ENCODE peak calls at places on chromosomes 4 and X, in six cellular contexts. One of them, this sample, is unnamed.

GRCh38 chrX:51641421-51642021 is 22.8 kb upstream of the CENPVL3 start:
- DNase-seq in astrocyte of the cerebellum: peak; percentile 36
- DNase-seq in transverse colon: no peak
- DNase-seq in kidney epithelial cell: peak; percentile 1
- DNase-seq in stomach: no peak
- DNase-seq in lower lobe of right lung: no peak
- DNase-seq in this sample: peak; percentile 13

GRCh38 chr4:180751009-180751408 is 1492.2 kb upstream of the TENM3 start:
- DNase-seq in astrocyte of the cerebellum: peak; percentile 12
- DNase-seq in lower lobe of right lung: no peak
- DNase-seq in stomach: no peak
- DNase-seq in kidney epithelial cell: peak; percentile 14
- DNase-seq in transverse colon: no peak
- DNase-seq in this sample: peak; percentile 74

GRCh38 chr4:1408418-1408817 is 2.2 kb upstream of the NKX1-1 start:
- DNase-seq in stomach: peak; percentile 19
- DNase-seq in astrocyte of the cerebellum: no peak
- DNase-seq in lower lobe of right lung: peak; percentile 29
- DNase-seq in transverse colon: no peak
- DNase-seq in kidney epithelial cell: no peak
- DNase-seq in this sample: no peak

GRCh38 chrX:9072281-9072680 is 38.4 kb upstream of the FAM9B start:
- DNase-seq in transverse colon: no peak
- DNase-seq in stomach: no peak
- DNase-seq in astrocyte of the cerebellum: no peak
- DNase-seq in lower lobe of right lung: no peak
- DNase-seq in kidney epithelial cell: no peak
- DNase-seq in this sample: no peak

GRCh38 chr4:115780268-115780667 is 666.8 kb upstream of the NDST4 start:
- DNase-seq in astrocyte of the cerebellum: no peak
- DNase-seq in kidney epithelial cell: no peak
- DNase-seq in transverse colon: no peak
- DNase-seq in lower lobe of right lung: no peak
- DNase-seq in stomach: no peak
- DNase-seq in this sample: no peak

GRCh38 chrX:54807524-54808108 is at the start of gene MAGED2:
- DNase-seq in transverse colon: peak; percentile 33
- DNase-seq in astrocyte of the cerebellum: no peak
- DNase-seq in lower lobe of right lung: no peak
- DNase-seq in kidney epithelial cell: no peak
- DNase-seq in stomach: no peak
- DNase-seq in this sample: no peak

GRCh38 chr4:5036239-5036638 is 15.0 kb upstream of the STK32B start:
- DNase-seq in transverse colon: no peak
- DNase-seq in lower lobe of right lung: no peak
- DNase-seq in stomach: no peak
- DNase-seq in astrocyte of the cerebellum: peak; percentile 35
- DNase-seq in kidney epithelial cell: no peak
- DNase-seq in this sample: no peak

GRCh38 chr4:176805155-176805554 is 12.4 kb upstream of the VEGFC start:
- DNase-seq in stomach: no peak
- DNase-seq in kidney epithelial cell: no peak
- DNase-seq in transverse colon: no peak
- DNase-seq in astrocyte of the cerebellum: no peak
- DNase-seq in lower lobe of right lung: no peak
- DNase-seq in this sample: no peak

GRCh38 chrX:632391-633042 is 1.9 kb downstream of the SHOX start:
- DNase-seq in kidney epithelial cell: no peak
- DNase-seq in transverse colon: no peak
- DNase-seq in lower lobe of right lung: no peak
- DNase-seq in astrocyte of the cerebellum: no peak
- DNase-seq in stomach: no peak
- DNase-seq in this sample: no peak

GRCh38 chr4:108512615-108513505 is 107.5 kb upstream of the RPL34 start:
- DNase-seq in lower lobe of right lung: no peak
- DNase-seq in astrocyte of the cerebellum: peak; percentile 67
- DNase-seq in stomach: no peak
- DNase-seq in transverse colon: no peak
- DNase-seq in kidney epithelial cell: peak; percentile 37
- DNase-seq in this sample: peak; percentile 27

GRCh38 chr4:156771171-156771837 is 200.3 kb downstream of the PDGFC start:
- DNase-seq in stomach: peak; percentile 41
- DNase-seq in kidney epithelial cell: peak; percentile 55
- DNase-seq in transverse colon: no peak
- DNase-seq in astrocyte of the cerebellum: peak; percentile 39
- DNase-seq in lower lobe of right lung: no peak
- DNase-seq in this sample: peak; percentile 87

GRCh38 chr4:141229408-141230101 is 8.9 kb downstream of the ZNF330 start:
- DNase-seq in stomach: no peak
- DNase-seq in kidney epithelial cell: no peak
- DNase-seq in lower lobe of right lung: no peak
- DNase-seq in transverse colon: no peak
- DNase-seq in astrocyte of the cerebellum: no peak
- DNase-seq in this sample: no peak

GRCh38 chrX:133926099-133926498 is 59.3 kb downstream of the GPC3 start:
- DNase-seq in stomach: no peak
- DNase-seq in kidney epithelial cell: no peak
- DNase-seq in transverse colon: no peak
- DNase-seq in lower lobe of right lung: no peak
- DNase-seq in astrocyte of the cerebellum: no peak
- DNase-seq in this sample: no peak

GRCh38 chr4:140717313-140717712 is 38.9 kb downstream of the TBC1D9 start:
- DNase-seq in transverse colon: no peak
- DNase-seq in stomach: no peak
- DNase-seq in lower lobe of right lung: no peak
- DNase-seq in astrocyte of the cerebellum: no peak
- DNase-seq in kidney epithelial cell: no peak
- DNase-seq in this sample: no peak

GRCh38 chr4:54274786-54275503 is 45.9 kb downstream of the PDGFRA start:
- DNase-seq in astrocyte of the cerebellum: no peak
- DNase-seq in kidney epithelial cell: no peak
- DNase-seq in lower lobe of right lung: no peak
- DNase-seq in transverse colon: no peak
- DNase-seq in stomach: no peak
- DNase-seq in this sample: no peak

GRCh38 chr4:20158195-20158594 is 93.5 kb upstream of the SLIT2 start:
- DNase-seq in transverse colon: no peak
- DNase-seq in stomach: no peak
- DNase-seq in kidney epithelial cell: no peak
- DNase-seq in astrocyte of the cerebellum: no peak
- DNase-seq in lower lobe of right lung: no peak
- DNase-seq in this sample: no peak

GRCh38 chrX:119573840-119574393 is 446 bp upstream of the UBE2A start:
- DNase-seq in astrocyte of the cerebellum: no peak
- DNase-seq in transverse colon: no peak
- DNase-seq in lower lobe of right lung: no peak
- DNase-seq in stomach: no peak
- DNase-seq in kidney epithelial cell: no peak
- DNase-seq in this sample: no peak

GRCh38 chr4:7375427-7375826 is 59.3 kb downstream of the PSAPL1 start:
- DNase-seq in astrocyte of the cerebellum: no peak
- DNase-seq in kidney epithelial cell: no peak
- DNase-seq in lower lobe of right lung: peak; percentile 39
- DNase-seq in transverse colon: no peak
- DNase-seq in stomach: no peak
- DNase-seq in this sample: no peak

GRCh38 chr4:137688651-137689050 is 156.4 kb upstream of the PCDH18 start:
- DNase-seq in lower lobe of right lung: no peak
- DNase-seq in astrocyte of the cerebellum: no peak
- DNase-seq in kidney epithelial cell: no peak
- DNase-seq in transverse colon: no peak
- DNase-seq in stomach: no peak
- DNase-seq in this sample: no peak

GRCh38 chr4:19614171-19614570 is 637.5 kb upstream of the SLIT2 start:
- DNase-seq in lower lobe of right lung: no peak
- DNase-seq in kidney epithelial cell: no peak
- DNase-seq in transverse colon: no peak
- DNase-seq in astrocyte of the cerebellum: peak; percentile 8
- DNase-seq in stomach: no peak
- DNase-seq in this sample: no peak

GRCh38 chrX:24025741-24026402 is 1.1 kb downstream of the KLHL15 start:
- DNase-seq in transverse colon: no peak
- DNase-seq in lower lobe of right lung: no peak
- DNase-seq in stomach: no peak
- DNase-seq in astrocyte of the cerebellum: peak; percentile 29
- DNase-seq in kidney epithelial cell: no peak
- DNase-seq in this sample: no peak

GRCh38 chrX:12819231-12819630 is 28.0 kb downstream of the PRPS2 start:
- DNase-seq in lower lobe of right lung: no peak
- DNase-seq in astrocyte of the cerebellum: no peak
- DNase-seq in stomach: no peak
- DNase-seq in transverse colon: no peak
- DNase-seq in kidney epithelial cell: no peak
- DNase-seq in this sample: no peak

GRCh38 chr4:99403380-99404194 is 31.6 kb downstream of the ADH7 start:
- DNase-seq in transverse colon: no peak
- DNase-seq in lower lobe of right lung: no peak
- DNase-seq in astrocyte of the cerebellum: no peak
- DNase-seq in stomach: no peak
- DNase-seq in kidney epithelial cell: no peak
- DNase-seq in this sample: no peak

GRCh38 chr4:174553828-174554227 is 31.5 kb upstream of the HPGD start:
- DNase-seq in astrocyte of the cerebellum: peak; percentile 51
- DNase-seq in kidney epithelial cell: no peak
- DNase-seq in stomach: no peak
- DNase-seq in transverse colon: no peak
- DNase-seq in lower lobe of right lung: no peak
- DNase-seq in this sample: no peak

GRCh38 chr4:133498149-133498548 is 349.1 kb downstream of the PCDH10 start:
- DNase-seq in kidney epithelial cell: no peak
- DNase-seq in astrocyte of the cerebellum: no peak
- DNase-seq in stomach: no peak
- DNase-seq in lower lobe of right lung: no peak
- DNase-seq in transverse colon: no peak
- DNase-seq in this sample: no peak

GRCh38 chr4:3450643-3451042 is 8.9 kb downstream of the HGFAC start:
- DNase-seq in stomach: no peak
- DNase-seq in astrocyte of the cerebellum: no peak
- DNase-seq in transverse colon: no peak
- DNase-seq in lower lobe of right lung: no peak
- DNase-seq in kidney epithelial cell: no peak
- DNase-seq in this sample: no peak

GRCh38 chrX:149903889-149904748 is 23.1 kb downstream of the MAGEA8 start:
- DNase-seq in kidney epithelial cell: no peak
- DNase-seq in astrocyte of the cerebellum: no peak
- DNase-seq in stomach: no peak
- DNase-seq in transverse colon: no peak
- DNase-seq in lower lobe of right lung: no peak
- DNase-seq in this sample: no peak

GRCh38 chrX:54824722-54825121 is 17.2 kb downstream of the MAGED2 start:
- DNase-seq in transverse colon: no peak
- DNase-seq in kidney epithelial cell: no peak
- DNase-seq in stomach: no peak
- DNase-seq in astrocyte of the cerebellum: no peak
- DNase-seq in lower lobe of right lung: no peak
- DNase-seq in this sample: no peak

GRCh38 chr4:108060164-108060563 is 70.5 kb downstream of the HADH start:
- DNase-seq in lower lobe of right lung: no peak
- DNase-seq in transverse colon: no peak
- DNase-seq in stomach: no peak
- DNase-seq in kidney epithelial cell: no peak
- DNase-seq in astrocyte of the cerebellum: peak; percentile 49
- DNase-seq in this sample: no peak

GRCh38 chrX:21490341-21490740 is 116.1 kb downstream of the CNKSR2 start:
- DNase-seq in astrocyte of the cerebellum: peak; percentile 23
- DNase-seq in transverse colon: no peak
- DNase-seq in lower lobe of right lung: no peak
- DNase-seq in kidney epithelial cell: peak; percentile 5
- DNase-seq in stomach: no peak
- DNase-seq in this sample: no peak

GRCh38 chr4:38154681-38155588 is 194.7 kb downstream of the PTTG2 start:
- DNase-seq in kidney epithelial cell: no peak
- DNase-seq in transverse colon: peak; percentile 85
- DNase-seq in stomach: peak; percentile 79
- DNase-seq in astrocyte of the cerebellum: no peak
- DNase-seq in lower lobe of right lung: peak; percentile 77
- DNase-seq in this sample: peak; percentile 45

GRCh38 chr4:180377741-180378140 is 1865.5 kb upstream of the TENM3 start:
- DNase-seq in stomach: no peak
- DNase-seq in kidney epithelial cell: no peak
- DNase-seq in transverse colon: no peak
- DNase-seq in lower lobe of right lung: no peak
- DNase-seq in astrocyte of the cerebellum: peak; percentile 1
- DNase-seq in this sample: no peak

GRCh38 chr4:139266583-139267257 is 13.3 kb downstream of the MGARP start:
- DNase-seq in astrocyte of the cerebellum: no peak
- DNase-seq in lower lobe of right lung: peak; percentile 82
- DNase-seq in stomach: peak; percentile 71
- DNase-seq in kidney epithelial cell: peak; percentile 49
- DNase-seq in transverse colon: peak; percentile 86
- DNase-seq in this sample: no peak

GRCh38 chr4:183872531-183872930 is 32.6 kb upstream of the STOX2 start:
- DNase-seq in lower lobe of right lung: no peak
- DNase-seq in stomach: no peak
- DNase-seq in astrocyte of the cerebellum: no peak
- DNase-seq in kidney epithelial cell: no peak
- DNase-seq in transverse colon: no peak
- DNase-seq in this sample: no peak
- TF ChIP-seq CTCF in lower lobe of right lung: no peak
- TF ChIP-seq CTCF in stomach: no peak
- TF ChIP-seq CTCF in astrocyte of the cerebellum: no peak
- TF ChIP-seq CTCF in kidney epithelial cell: no peak
- TF ChIP-seq CTCF in transverse colon: no peak
- TF ChIP-seq CTCF in this sample: no peak

DNA sequence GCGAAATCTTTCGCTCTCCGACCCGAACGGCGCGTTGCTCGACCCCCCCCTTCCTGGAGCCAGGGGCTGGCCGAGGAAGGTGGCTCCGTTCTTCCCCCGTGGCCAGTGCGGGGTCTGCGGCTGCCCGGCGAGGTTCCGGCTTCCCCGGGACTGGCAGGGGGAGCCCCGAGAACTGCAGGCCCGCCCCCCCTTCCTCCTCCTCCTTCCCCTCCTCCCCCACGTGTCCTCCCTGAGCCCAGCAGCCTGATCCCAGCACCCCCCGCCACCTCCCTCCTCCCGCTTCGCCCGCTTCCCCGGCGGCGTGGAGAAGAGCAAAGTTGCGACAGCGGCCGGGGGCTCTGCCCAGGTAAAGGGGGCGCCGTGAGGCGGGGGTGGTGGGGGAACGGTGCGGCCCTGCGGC is 2.4 kb upstream of the BCORL1 start:
- DNase-seq in transverse colon: peak; percentile 51
- DNase-seq in astrocyte of the cerebellum: no peak
- DNase-seq in stomach: peak; percentile 37
- DNase-seq in kidney epithelial cell: no peak
- DNase-seq in lower lobe of right lung: peak; percentile 53
- DNase-seq in this sample: no peak
- H3K4me3 ChIP-seq in transverse colon: no peak overlapping the region
- H3K4me3 ChIP-seq in astrocyte of the cerebellum: no peak overlapping the region
- H3K4me3 ChIP-seq in stomach: no peak overlapping the region
- H3K4me3 ChIP-seq in kidney epithelial cell: peak overlapping the region; percentile 57
- H3K4me3 ChIP-seq in lower lobe of right lung: no peak overlapping the region
- H3K4me3 ChIP-seq in this sample: peak overlapping the region; percentile 22

GRCh38 chr4:152408514-152409327 is 127.2 kb downstream of the FBXW7 start:
- DNase-seq in stomach: no peak
- DNase-seq in astrocyte of the cerebellum: no peak
- DNase-seq in kidney epithelial cell: peak; percentile 5
- DNase-seq in transverse colon: no peak
- DNase-seq in lower lobe of right lung: no peak
- DNase-seq in this sample: no peak
- TF ChIP-seq CTCF in stomach: no peak
- TF ChIP-seq CTCF in astrocyte of the cerebellum: peak; percentile 62
- TF ChIP-seq CTCF in kidney epithelial cell: peak; percentile 62
- TF ChIP-seq CTCF in transverse colon: peak; percentile 60
- TF ChIP-seq CTCF in lower lobe of right lung: peak; percentile 59
- TF ChIP-seq CTCF in this sample: peak; percentile 70

GRCh38 chr4:163694385-163694784 is 199.9 kb downstream of the TMA16 start:
- DNase-seq in transverse colon: no peak
- DNase-seq in stomach: no peak
- DNase-seq in astrocyte of the cerebellum: peak; percentile 38
- DNase-seq in lower lobe of right lung: no peak
- DNase-seq in kidney epithelial cell: no peak
- DNase-seq in this sample: no peak
- H3K4me3 ChIP-seq in transverse colon: no peak overlapping the region
- H3K4me3 ChIP-seq in stomach: no peak overlapping the region
- H3K4me3 ChIP-seq in astrocyte of the cerebellum: no peak overlapping the region
- H3K4me3 ChIP-seq in lower lobe of right lung: no peak overlapping the region
- H3K4me3 ChIP-seq in kidney epithelial cell: no peak overlapping the region
- H3K4me3 ChIP-seq in this sample: no peak overlapping the region